ENCODE peak calls at places on chromosomes 7 and 10, in nine cellular contexts. B is ovary; Y is HT1080; C is right atrium auricular region; G is ACHN; W is NCI-H2107; F is dorsolateral prefrontal cortex; L is colonic mucosa; Z is CD8-positive, alpha-beta T cell. E is an unnamed sample.

GRCh38 chr10:3100856-3101640 is 33.7 kb downstream of the PFKP start:
- DNase-seq in B (no peak), Y (no peak), C (no peak), G (no peak), W (no peak), F (no peak), L (no peak), Z (no peak), E (no peak)

GRCh38 chr10:123642293-123642692 is 23.9 kb upstream of the GPR26 start:
- DNase-seq in B (no peak), Y (no peak), C (no peak), G (no peak), W (no peak), F (no peak), L (no peak), Z (no peak), E (no peak)

GRCh38 chr10:32140403-32140802 is 84.2 kb upstream of the KIF5B start:
- DNase-seq in B (no peak), Y (no peak), C (no peak), G (no peak), W (no peak), F (no peak), L (no peak), Z (no peak), E (no peak)

GRCh38 chr10:11757452-11757819 is 15.3 kb downstream of the ECHDC3 start:
- DNase-seq in B (peak; percentile 70), Y (no peak), C (peak; percentile 86), G (no peak), W (peak; percentile 4), F (no peak), L (peak; percentile 44), Z (no peak), E (no peak)

GRCh38 chr10:97517778-97518561 is 19.2 kb downstream of the UBTD1 start:
- DNase-seq in B (no peak), Y (peak; percentile 83), C (no peak), G (peak; percentile 45), W (no peak), F (no peak), L (no peak), Z (no peak), E (no peak)

GRCh38 chr10:11866199-11866925 is 43.2 kb downstream of the PROSER2 start:
- DNase-seq in B (no peak), Y (no peak), C (no peak), G (no peak), W (no peak), F (no peak), L (no peak), Z (no peak), E (no peak)

GRCh38 chr10:98748298-98748697 is 301.6 kb upstream of the HPS1 start:
- DNase-seq in B (no peak), Y (peak; percentile 6), C (no peak), G (peak; percentile 47), W (no peak), F (no peak), L (peak; percentile 21), Z (no peak), E (peak; percentile 24)

GRCh38 chr7:47591655-47592572 is 10.0 kb upstream of the TNS3 start:
- DNase-seq in B (no peak), Y (no peak), C (no peak), G (no peak), W (no peak), F (no peak), L (no peak), Z (no peak), E (no peak)

GRCh38 chr7:36514289-36515243 is 124.9 kb downstream of the ANLN start:
- DNase-seq in B (no peak), Y (no peak), C (no peak), G (no peak), W (no peak), F (peak; percentile 42), L (no peak), Z (no peak), E (no peak)

GRCh38 chr10:44908071-44908709 is 2.9 kb upstream of the TMEM72 start:
- DNase-seq in B (no peak), Y (peak; percentile 22), C (no peak), G (no peak), W (peak; percentile 53), F (no peak), L (no peak), Z (no peak), E (no peak)

GRCh38 chr7:23594879-23595604 is 2.1 kb upstream of the CCDC126 start:
- DNase-seq in B (no peak), Y (peak; percentile 46), C (no peak), G (peak; percentile 15), W (no peak), F (no peak), L (no peak), Z (no peak), E (no peak)

GRCh38 chr7:15837627-15838026 is 151.1 kb upstream of the MEOX2 start:
- DNase-seq in B (no peak), Y (no peak), C (no peak), G (no peak), W (no peak), F (no peak), L (no peak), Z (no peak), E (no peak)

GRCh38 chr10:60385399-60385738 is 4.3 kb downstream of the ANK3 start:
- DNase-seq in B (no peak), Y (no peak), C (no peak), G (peak; percentile 21), W (no peak), F (no peak), L (no peak), Z (no peak), E (no peak)

GRCh38 chr10:91604462-91604935 is 28.4 kb downstream of the PPP1R3C start:
- DNase-seq in B (no peak), Y (no peak), C (no peak), G (no peak), W (no peak), F (no peak), L (no peak), Z (no peak), E (no peak)

GRCh38 chr7:84640637-84641036 is 446.0 kb upstream of the SEMA3A start:
- DNase-seq in B (no peak), Y (no peak), C (no peak), G (no peak), W (no peak), F (no peak), L (no peak), Z (no peak), E (no peak)

GRCh38 chr10:110045772-110046171 is 38.0 kb downstream of the ADD3 start:
- DNase-seq in B (no peak), Y (no peak), C (no peak), G (no peak), W (no peak), F (no peak), L (no peak), Z (no peak), E (no peak)

GRCh38 chr10:131998845-131999681 is 17.3 kb upstream of the BNIP3 start:
- DNase-seq in B (no peak), Y (no peak), C (no peak), G (no peak), W (no peak), F (no peak), L (no peak), Z (no peak), E (no peak)

GRCh38 chr10:93149761-93150160 is 76.1 kb downstream of the CYP26A1 start:
- DNase-seq in B (no peak), Y (no peak), C (no peak), G (no peak), W (no peak), F (no peak), L (no peak), Z (no peak), E (no peak)

GRCh38 chr10:125824736-125825135 is 1.4 kb downstream of the BCCIP start:
- DNase-seq in B (no peak), Y (peak; percentile 50), C (no peak), G (peak; percentile 40), W (no peak), F (no peak), L (no peak), Z (no peak), E (no peak)

GRCh38 chr10:113689574-113689973 is 9.9 kb downstream of the CASP7 start:
- DNase-seq in B (no peak), Y (no peak), C (no peak), G (no peak), W (no peak), F (no peak), L (no peak), Z (no peak), E (no peak)

GRCh38 chr7:134605978-134606923 is 40.4 kb upstream of the BPGM start:
- DNase-seq in B (peak; percentile 69), Y (peak; percentile 42), C (no peak), G (peak; percentile 71), W (peak; percentile 34), F (peak; percentile 59), L (peak; percentile 64), Z (peak; percentile 71), E (no peak)

GRCh38 chr7:50411333-50412028 is 38.7 kb downstream of the FIGNL1 start:
- DNase-seq in B (no peak), Y (no peak), C (no peak), G (no peak), W (no peak), F (no peak), L (no peak), Z (no peak), E (no peak)

GRCh38 chr10:22494007-22494406 is 148.7 kb downstream of the SPAG6 start:
- DNase-seq in B (no peak), Y (no peak), C (no peak), G (no peak), W (no peak), F (no peak), L (no peak), Z (no peak), E (no peak)

GRCh38 chr10:92972066-92972870 is 88.3 kb upstream of the CYP26C1 start:
- DNase-seq in B (no peak), Y (peak; percentile 92), C (no peak), G (peak; percentile 54), W (no peak), F (no peak), L (peak; percentile 27), Z (no peak), E (peak; percentile 8)

GRCh38 chr10:91034042-91034441 is 113.2 kb upstream of the ANKRD1 start:
- DNase-seq in B (no peak), Y (peak; percentile 25), C (no peak), G (no peak), W (no peak), F (no peak), L (no peak), Z (peak; percentile 57), E (no peak)

GRCh38 chr7:100957832-100958421 is 8.6 kb downstream of the MUC3A start:
- DNase-seq in B (no peak), Y (peak; percentile 37), C (no peak), G (peak; percentile 24), W (no peak), F (no peak), L (no peak), Z (no peak), E (no peak)

GRCh38 chr7:150799741-150800575 is at the start of gene TMEM176B:
- DNase-seq in B (peak; percentile 82), Y (no peak), C (no peak), G (no peak), W (no peak), F (no peak), L (peak; percentile 78), Z (no peak), E (peak; percentile 83)

GRCh38 chr10:133127291-133128125 is 32.5 kb upstream of the KNDC1 start:
- DNase-seq in B (peak; percentile 13), Y (no peak), C (no peak), G (no peak), W (no peak), F (peak; percentile 4), L (peak; percentile 29), Z (no peak), E (peak; percentile 14)

E was measured in mucosa of descending colon.